ENCODE peak calls at places on chromosomes 7 and 10, in four cellular contexts. M is effector CD4-positive, alpha-beta T cell; L is activated naive CD4-positive, alpha-beta T cell; D is RWPE1. O is an unnamed sample.

GRCh38 chr7:76364198-76364584 is 5.4 kb upstream of the YWHAG start:
- DNase-seq in M (no peak), D (peak; percentile 30), L (no peak), O (no peak)

GRCh38 chr10:58322835-58323209 is 12.0 kb upstream of the UBE2D1 start:
- DNase-seq in L (no peak), M (no peak), D (no peak), O (no peak)

GRCh38 chr10:14532473-14533251 is 201.9 kb upstream of the FRMD4A start:
- DNase-seq in M (no peak), D (peak; percentile 82), L (no peak), O (no peak)

GRCh38 chr10:52672880-52673279 is 99.7 kb downstream of the MBL2 start:
- DNase-seq in D (no peak), M (no peak), L (no peak), O (no peak)

GRCh38 chr7:41652265-41652664 is 50.6 kb downstream of the INHBA start:
- DNase-seq in L (no peak), D (no peak), M (no peak), O (no peak)

GRCh38 chr7:47285860-47286491 is 295.9 kb downstream of the TNS3 start:
- DNase-seq in D (no peak), M (no peak), L (no peak), O (no peak)

GRCh38 chr10:3776796-3777571 is 8.0 kb downstream of the KLF6 start:
- DNase-seq in L (no peak), D (peak; percentile 74), M (peak; percentile 58), O (no peak)

GRCh38 chr7:47520408-47520807 is 61.5 kb downstream of the TNS3 start:
- DNase-seq in D (no peak), M (no peak), L (no peak), O (no peak)

GRCh38 chr10:102322914-102323313 is 72.6 kb upstream of the NFKB2 start:
- DNase-seq in D (no peak), M (peak; percentile 4), L (no peak), O (no peak)

GRCh38 chr7:46173526-46174191 is 252.6 kb upstream of the IGFBP3 start:
- DNase-seq in D (no peak), M (no peak), L (no peak), O (no peak)

GRCh38 chr10:61776615-61777266 is 114.0 kb downstream of the CABCOCO1 start:
- DNase-seq in D (no peak), M (no peak), L (no peak), O (no peak)

GRCh38 chr7:11193131-11193867 is 219.6 kb downstream of the PHF14 start:
- DNase-seq in M (no peak), D (no peak), L (no peak), O (no peak)

GRCh38 chr7:362416-363096 is 72.6 kb downstream of the FOXL3 start:
- DNase-seq in L (no peak), D (no peak), M (peak; percentile 25), O (no peak)

GRCh38 chr10:81882011-81882410 is 7.0 kb downstream of the NRG3 start:
- DNase-seq in L (no peak), D (no peak), M (no peak), O (no peak)

GRCh38 chr10:6274040-6274439 is 71.3 kb downstream of the PFKFB3 start:
- DNase-seq in L (no peak), D (no peak), M (no peak), O (no peak)

GRCh38 chr10:24722676-24723385 is 856 bp downstream of the ARHGAP21 start:
- DNase-seq in M (peak; percentile 44), L (no peak), D (no peak), O (no peak)

GRCh38 chr7:158406817-158407216 is 180.8 kb downstream of the PTPRN2 start:
- DNase-seq in L (no peak), M (no peak), D (no peak), O (no peak)

GRCh38 chr10:88232978-88233537 is 350.1 kb downstream of the RNLS start:
- DNase-seq in L (no peak), D (no peak), M (no peak), O (no peak)

GRCh38 chr10:20274580-20274979 is 458.3 kb downstream of the PLXDC2 start:
- DNase-seq in D (no peak), L (no peak), M (no peak), O (no peak)

GRCh38 chr7:12749069-12749468 is 61.6 kb downstream of the ARL4A start:
- DNase-seq in D (no peak), M (no peak), L (no peak), O (no peak)

GRCh38 chr7:101543846-101544245 is 85.2 kb downstream of the MYL10 start:
- DNase-seq in D (no peak), M (no peak), L (no peak), O (no peak)

GRCh38 chr7:44980393-44981034 is 1.7 kb upstream of the MYO1G start:
- DNase-seq in L (no peak), M (peak; percentile 64), D (no peak), O (no peak)

GRCh38 chr10:68095176-68095575 is 14.1 kb upstream of the MYPN start:
- DNase-seq in L (no peak), D (peak; percentile 56), M (no peak), O (no peak)

GRCh38 chr10:67666416-67667043 is 29.5 kb downstream of the CTNNA3 start:
- DNase-seq in M (no peak), D (peak; percentile 26), L (no peak), O (no peak)

GRCh38 chr10:123945506-123945905 is 53.9 kb upstream of the CPXM2 start:
- DNase-seq in L (no peak), M (no peak), D (no peak), O (no peak)

GRCh38 chr7:155660059-155660757 is 15.7 kb downstream of the RBM33 start:
- DNase-seq in D (no peak), L (no peak), M (no peak), O (no peak)

GRCh38 chr7:43694399-43694748 is 34.9 kb downstream of the COA1 start:
- DNase-seq in L (no peak), D (peak; percentile 52), M (no peak), O (no peak)

GRCh38 chr10:72328045-72328828 is 26.5 kb downstream of the DNAJB12 start:
- DNase-seq in L (no peak), D (no peak), M (no peak), O (no peak)

GRCh38 chr10:89314676-89315075 is 12.8 kb downstream of the IFIT2 start:
- DNase-seq in M (no peak), L (no peak), D (no peak), O (no peak)

GRCh38 chr10:122286872-122287271 is 15.8 kb downstream of the BTBD16 start:
- DNase-seq in M (no peak), D (peak; percentile 41), L (no peak), O (no peak)

GRCh38 chr10:128568979-128569378 is 442.8 kb upstream of the MKI67 start:
- DNase-seq in M (no peak), L (no peak), D (no peak), O (no peak)

GRCh38 chr10:58817499-58817898 is 304.8 kb downstream of the BICC1 start:
- DNase-seq in L (no peak), D (no peak), M (no peak), O (no peak)

GRCh38 chr10:78258303-78259030 is 224.8 kb downstream of the RPS24 start:
- DNase-seq in L (no peak), M (no peak), D (no peak), O (no peak)

GRCh38 chr7:48426966-48427555 is 255.8 kb downstream of the ABCA13 start:
- DNase-seq in D (peak; percentile 91), L (no peak), M (no peak), O (peak; percentile 87)

GRCh38 chr7:139648941-139649425 is 125.5 kb downstream of the CLEC2L start:
- DNase-seq in L (no peak), D (no peak), M (no peak), O (no peak)

GRCh38 chr10:110356628-110357245 is 52.0 kb upstream of the SMNDC1 start:
- DNase-seq in D (peak; percentile 84), L (no peak), M (peak; percentile 55), O (no peak)

GRCh38 chr7:30473393-30473775 is 5.2 kb downstream of the NOD1 start:
- DNase-seq in D (no peak), L (no peak), M (no peak), O (no peak)

GRCh38 chr7:150898475-150899011 is 46.2 kb downstream of the AOC1 start:
- DNase-seq in L (peak; percentile 59), D (peak; percentile 64), M (peak; percentile 71), O (no peak)

GRCh38 chr10:61683319-61683718 is 20.6 kb downstream of the CABCOCO1 start:
- DNase-seq in L (no peak), M (no peak), D (no peak), O (no peak)